ENCODE peak calls at places on chromosomes 7 and 10, in eight cellular contexts. V is stimulated activated CD8-positive, alpha-beta memory T cell treated with anti-CD3 and anti-CD28 coated beads, Interleukin-4, amount 100 ng/mL, for 1 hour; G is stimulated activated CD4-positive, alpha-beta T cell treated with anti-CD3 and anti-CD28 coated beads, Interleukin-4, amount 100 ng/mL, for 48 hours; I is GM10248; C is activated naive CD8-positive, alpha-beta T cell treated with anti-CD3 and anti-CD28 coated beads, Interleukin-2, amount 50 U/mL, for 24 hours; R is NCI-H510A treated with DMSO at 0.1 percent for 48 hours; U is lower lobe of right lung; Y is activated effector memory CD4-positive, alpha-beta T cell treated with anti-CD3 and anti-CD28 coated beads, Interleukin-2, amount 50 U/mL, for 16 hours. S is an unnamed sample.

GRCh38 chr7:8128457-8129322 is 133.3 kb downstream of the ICA1 start:
- DNase-seq in V (no peak), G (no peak), I (no peak), C (no peak), R (no peak), U (no peak), Y (no peak), S (no peak)

GRCh38 chr10:71472912-71473311 is 76.2 kb downstream of the CDH23 start:
- DNase-seq in V (no peak), G (no peak), I (no peak), C (no peak), R (no peak), U (no peak), Y (no peak), S (no peak)

GRCh38 chr10:27258838-27259532 is 18.4 kb upstream of the ACBD5 start:
- DNase-seq in V (no peak), G (no peak), I (peak; percentile 37), C (peak; percentile 38), R (peak; percentile 2), U (no peak), Y (peak; percentile 70), S (no peak)

GRCh38 chr10:115092555-115093285 is 445 bp upstream of the ATRNL1 start:
- DNase-seq in V (no peak), G (no peak), I (peak; percentile 63), C (peak; percentile 5), R (peak; percentile 58), U (no peak), Y (peak; percentile 66), S (no peak)

GRCh38 chr7:72183835-72184234 is 228.3 kb downstream of the CALN1 start:
- DNase-seq in V (no peak), G (no peak), I (no peak), C (no peak), R (no peak), U (no peak), Y (no peak), S (no peak)

GRCh38 chr10:69484736-69485135 is 33.5 kb downstream of the TSPAN15 start:
- DNase-seq in V (no peak), G (no peak), I (no peak), C (no peak), R (no peak), U (no peak), Y (no peak), S (no peak)

GRCh38 chr7:29214056-29214455 is 19.5 kb downstream of the CHN2 start:
- DNase-seq in V (no peak), G (no peak), I (no peak), C (no peak), R (no peak), U (no peak), Y (no peak), S (no peak)

GRCh38 chr10:119333146-119333792 is 125.9 kb downstream of the GRK5 start:
- DNase-seq in V (peak; percentile 33), G (peak; percentile 39), I (no peak), C (peak; percentile 61), R (no peak), U (no peak), Y (peak; percentile 79), S (no peak)

GRCh38 chr10:50552308-50552707 is 71.4 kb downstream of the SGMS1 start:
- DNase-seq in V (no peak), G (no peak), I (no peak), C (no peak), R (no peak), U (no peak), Y (no peak), S (no peak)

GRCh38 chr10:100984670-100985177 is 2.6 kb downstream of the MRPL43 start:
- DNase-seq in V (no peak), G (no peak), I (no peak), C (no peak), R (no peak), U (peak; percentile 24), Y (peak; percentile 3), S (no peak)

GRCh38 chr10:96584035-96584434 is 2.8 kb downstream of the TM9SF3 start:
- DNase-seq in V (no peak), G (no peak), I (no peak), C (no peak), R (no peak), U (no peak), Y (no peak), S (no peak)

GRCh38 chr7:158052381-158053095 is 535.1 kb downstream of the PTPRN2 start:
- DNase-seq in V (no peak), G (no peak), I (no peak), C (no peak), R (no peak), U (no peak), Y (no peak), S (no peak)

GRCh38 chr7:84982199-84982598 is 204.7 kb downstream of the SEMA3D start:
- DNase-seq in V (no peak), G (no peak), I (no peak), C (no peak), R (no peak), U (no peak), Y (no peak), S (no peak)

S was measured in amygdala.